ENCODE peak calls at places on chromosomes 12 and 14, in four cellular contexts. N is K562, B is GM12878, T is H1. M is an unnamed sample.

GRCh38 chr12:82781288-82782078 is 94.8 kb downstream of the TMTC2 start:
- DNase-seq in T (no peak), B (no peak), N (no peak), M (no peak)

GRCh38 chr12:106282457-106283097 is 20.0 kb upstream of the TCP11L2 start:
- DNase-seq in B (no peak), N (peak), T (peak), M (peak)

GRCh38 chr14:87566986-87567385 is 426.0 kb downstream of the GALC start:
- DNase-seq in B (no peak), T (no peak), N (no peak), M (no peak)

GRCh38 chr12:6839482-6840201 is 1.1 kb upstream of the GNB3 start:
- DNase-seq in N (no peak), B (no peak), T (no peak), M (no peak)

GRCh38 chr14:51616724-51617409 is 34.8 kb upstream of the FRMD6 start:
- DNase-seq in T (no peak), N (no peak), B (no peak), M (no peak)

GRCh38 chr14:78327426-78328210 is 157.4 kb downstream of the NRXN3 start:
- DNase-seq in N (no peak), B (no peak), T (no peak), M (no peak)

GRCh38 chr12:122793685-122794106 is 19.3 kb downstream of the CCDC62 start:
- DNase-seq in T (no peak), N (peak), B (no peak), M (peak)

GRCh38 chr12:88291498-88292131 is 149.5 kb downstream of the TMTC3 start:
- DNase-seq in T (no peak), N (no peak), B (no peak), M (no peak)

GRCh38 chr12:128961308-128961923 is 108.1 kb downstream of the GLT1D1 start:
- DNase-seq in N (no peak), B (no peak), T (no peak), M (no peak)

GRCh38 chr12:120751389-120751788 is 25.8 kb downstream of the ACADS start:
- DNase-seq in B (no peak), T (no peak), N (no peak), M (no peak)

GRCh38 chr12:129903956-129904769 is at the start of gene TMEM132D:
- DNase-seq in T (peak), N (no peak), B (no peak), M (peak)

GRCh38 chr14:103346286-103346685 is 12.2 kb downstream of the EIF5 start:
- DNase-seq in T (no peak), N (no peak), B (no peak), M (no peak)

GRCh38 chr12:96194901-96195844 is 998 bp downstream of the ELK3 start:
- DNase-seq in T (peak), N (peak), B (peak), M (peak)

GRCh38 chr14:59275668-59276067 is 87.2 kb downstream of the DAAM1 start:
- DNase-seq in B (peak), N (peak), T (no peak), M (no peak)

GRCh38 chr14:63205281-63205575 is 985 bp downstream of the RHOJ start:
- DNase-seq in N (no peak), B (no peak), T (no peak), M (no peak)

DNA sequence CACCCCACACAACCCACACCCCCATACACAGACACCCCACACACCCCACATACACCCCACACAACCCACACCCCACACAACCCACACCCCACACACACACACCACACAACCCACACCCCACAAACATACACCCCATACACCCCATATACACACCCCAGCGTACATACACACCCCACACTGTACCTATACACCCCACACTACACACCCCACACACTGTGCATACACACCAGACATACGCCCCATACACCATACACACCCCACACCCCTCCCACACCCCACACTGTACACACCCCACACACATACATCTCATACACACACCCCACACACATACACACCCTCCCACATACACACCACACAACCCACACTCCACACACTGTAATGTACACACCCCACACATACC is 80.2 kb downstream of the NOC4L start:
- DNase-seq in N (no peak), T (no peak), B (no peak), M (no peak)
- TF ChIP-seq NRF1 in N (no peak), T (no peak), B (no peak), M (no peak)

GRCh38 chr14:89957791-89958190 is 2.1 kb downstream of the TDP1 start:
- DNase-seq in N (no peak), T (no peak), B (no peak), M (no peak)
- TF ChIP-seq GABPA in N (no peak), T (no peak), B (no peak), M (no peak)

DNA sequence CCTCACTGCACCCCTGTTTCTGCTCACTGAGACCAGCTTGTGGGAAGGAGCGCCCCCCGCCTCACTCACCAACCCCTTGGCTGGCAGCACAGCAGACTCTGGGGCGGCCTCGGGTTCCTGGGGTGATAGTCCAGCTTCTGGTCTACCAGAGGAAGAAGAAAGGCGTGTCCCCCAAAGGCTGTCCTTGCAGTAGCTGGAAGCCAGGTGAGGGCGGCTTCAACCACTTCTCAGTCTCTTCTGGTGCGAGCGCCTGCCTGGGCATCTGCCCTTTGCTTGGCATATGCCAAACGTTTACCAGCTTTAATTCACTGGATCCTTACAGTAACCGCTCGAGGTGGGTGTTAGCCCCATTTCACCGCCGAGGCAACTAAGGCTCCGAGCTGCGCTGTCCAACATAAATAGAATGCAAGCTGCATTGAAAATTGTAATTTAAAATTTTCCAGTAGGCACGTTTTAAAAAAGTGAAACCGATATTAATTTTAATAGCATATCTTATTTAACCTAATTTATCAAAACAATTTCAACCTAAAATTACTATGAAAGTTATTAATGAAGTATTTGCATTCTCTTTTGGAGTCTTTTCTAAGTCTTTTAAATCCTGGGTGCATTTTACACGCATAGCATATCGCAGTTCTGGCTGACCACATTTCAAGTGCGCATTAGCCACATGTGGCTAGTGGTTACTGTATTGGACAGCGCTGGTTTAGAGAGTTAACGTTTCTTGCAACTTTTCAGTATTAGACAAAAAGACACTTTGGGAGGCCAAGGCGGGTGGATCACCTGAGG is 872 bp downstream of the FAM177A1 start:
- DNase-seq in T (no peak), N (no peak), B (no peak), M (no peak)
- TF ChIP-seq NRF1 in T (no peak), N (no peak), B (no peak), M (no peak)

DNA sequence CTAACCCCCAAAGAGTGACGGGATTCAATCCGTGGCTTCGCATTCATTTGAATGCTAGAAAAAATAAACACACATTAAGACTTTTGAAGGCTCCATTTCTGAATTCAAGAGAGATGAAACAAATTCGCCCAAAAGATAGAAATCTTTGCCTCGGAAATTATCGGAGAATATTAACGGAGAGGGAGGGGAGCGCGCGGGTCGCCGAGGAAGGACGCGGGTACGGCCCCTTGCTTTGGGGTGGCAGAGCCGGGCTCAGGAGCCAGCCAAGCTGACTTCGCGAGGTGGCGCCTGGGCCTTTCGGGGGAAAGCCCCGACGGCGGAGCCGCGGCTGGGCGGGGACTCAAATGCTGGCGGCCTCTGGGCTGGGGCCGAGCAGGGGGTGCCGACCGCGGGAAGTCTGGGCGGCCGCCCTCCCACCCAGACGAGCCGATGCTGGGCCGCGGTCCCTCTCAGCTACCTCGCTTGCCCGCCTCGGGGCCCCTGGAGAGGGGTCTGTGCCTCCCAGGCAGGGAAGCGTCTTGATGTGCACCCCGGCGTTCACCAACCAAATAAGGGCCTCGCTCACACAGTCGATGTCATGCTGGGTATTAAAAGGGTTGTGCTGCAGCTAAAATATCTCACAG is 14.7 kb downstream of the NKX2-1 start:
- DNase-seq in N (no peak), T (no peak), B (no peak), M (peak)
- TF ChIP-seq GABPA in N (no peak), T (no peak), B (no peak), M (no peak)

DNA sequence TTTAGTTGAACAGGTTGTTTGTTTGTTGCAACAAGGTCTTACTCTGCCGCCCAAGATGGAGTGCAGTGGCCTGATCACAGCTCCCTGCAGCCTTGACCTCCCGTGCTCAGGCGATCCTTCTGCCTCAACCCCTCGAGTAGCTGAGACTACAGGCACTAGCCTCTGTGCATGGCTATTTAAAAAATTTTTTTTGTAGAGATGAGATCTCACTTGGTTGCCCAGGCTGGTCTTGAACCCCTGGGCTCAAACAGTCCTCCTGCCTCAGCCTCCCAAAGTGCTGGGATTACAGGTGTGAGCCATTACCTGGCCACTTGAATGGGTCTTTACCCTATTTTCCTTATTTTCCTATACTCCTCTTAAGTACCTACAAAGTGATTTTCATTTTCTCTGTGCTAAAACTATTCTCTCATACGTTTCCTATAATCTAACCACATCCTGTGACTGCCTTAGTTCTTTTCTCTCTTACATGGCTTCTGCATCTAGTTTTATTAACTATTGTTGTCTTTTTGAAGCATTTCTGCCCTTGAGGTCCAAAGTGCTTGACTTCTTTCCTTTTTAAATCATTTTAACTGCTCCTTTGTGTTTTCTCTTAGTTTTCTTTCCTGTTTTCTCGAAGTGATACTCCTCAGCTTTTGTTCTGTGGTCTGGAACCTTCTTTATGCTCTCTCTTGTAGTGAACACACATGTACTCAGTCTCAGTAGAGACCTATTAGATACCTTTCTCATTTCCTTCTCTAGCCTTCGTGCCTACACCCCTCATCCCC is 14.1 kb downstream of the GPX2 start:
- DNase-seq in B (peak), T (no peak), N (no peak), M (no peak)
- TF ChIP-seq NRF1 in B (no peak), T (no peak), N (no peak), M (no peak)

DNA sequence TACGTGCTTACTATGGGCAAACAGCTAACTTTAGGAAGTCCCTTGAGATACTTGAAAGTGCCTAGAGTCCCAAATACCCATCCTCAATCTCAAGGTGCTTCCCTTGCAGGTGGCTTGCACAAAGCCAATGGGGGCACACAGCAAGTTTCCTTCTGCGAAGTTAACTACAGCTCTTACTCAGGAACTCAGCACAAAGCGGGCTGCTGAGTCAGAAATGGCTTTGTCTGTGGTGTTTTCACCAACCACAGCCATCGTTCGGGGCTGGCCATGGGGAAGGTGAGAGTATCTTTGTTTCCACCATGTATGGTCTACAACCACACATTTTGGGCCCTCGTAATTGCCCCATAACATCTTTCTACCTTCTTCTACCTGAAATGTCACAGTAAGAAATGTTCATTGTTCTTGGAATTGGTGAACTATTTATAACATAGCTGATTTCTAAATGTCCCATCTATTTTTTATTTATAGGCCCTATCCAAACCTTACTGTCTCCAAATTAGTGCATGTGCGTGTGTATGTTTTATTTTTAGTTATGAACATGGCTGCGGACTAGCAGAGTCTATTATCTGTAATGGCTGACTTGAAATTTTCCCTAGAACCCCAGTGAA is 13.9 kb downstream of the MFAP5 start:
- DNase-seq in B (peak), N (no peak), T (no peak), M (no peak)
- TF ChIP-seq GABPA in B (peak), N (no peak), T (no peak), M (no peak)

M was measured in SK-N-SH.